ENCODE peak calls at places on chromosomes 2 and 18, in seven cellular contexts. L, P, V, O, W, J and T are unnamed samples.

GRCh38 chr2:44772670-44773378 is 168.7 kb upstream of the SIX3 start:
- DNase-seq in L (no peak), P (no peak), V (no peak), O (no peak), W (no peak), J (no peak), T (no peak)

GRCh38 chr2:30987611-30988010 is 150.6 kb downstream of the GALNT14 start:
- DNase-seq in L (no peak), P (no peak), V (no peak), O (no peak), W (no peak), J (no peak), T (no peak)

GRCh38 chr2:174985624-174986023 is 19.6 kb downstream of the CHN1 start:
- DNase-seq in L (peak; percentile 63), P (no peak), V (no peak), O (no peak), W (peak; percentile 36), J (peak; percentile 65), T (no peak)

GRCh38 chr2:2763998-2764355 is 432.9 kb upstream of the MYT1L start:
- DNase-seq in L (no peak), P (no peak), V (no peak), O (no peak), W (no peak), J (no peak), T (no peak)

GRCh38 chr2:201860541-201861154 is 54.3 kb downstream of the CDK15 start:
- DNase-seq in L (peak; percentile 88), P (peak; percentile 17), V (no peak), O (peak; percentile 47), W (peak; percentile 87), J (peak; percentile 93), T (peak; percentile 68)

GRCh38 chr2:53504507-53504906 is 263.1 kb upstream of the CHAC2 start:
- DNase-seq in L (no peak), P (no peak), V (no peak), O (no peak), W (no peak), J (no peak), T (no peak)

GRCh38 chr18:3513481-3513880 is 63.5 kb downstream of the TGIF1 start:
- DNase-seq in L (no peak), P (no peak), V (peak; percentile 13), O (no peak), W (no peak), J (no peak), T (peak; percentile 69)

GRCh38 chr18:48968412-48969215 is 17.8 kb upstream of the SMAD7 start:
- DNase-seq in L (no peak), P (no peak), V (no peak), O (no peak), W (no peak), J (no peak), T (no peak)

GRCh38 chr18:56235061-56235772 is 403.2 kb downstream of the TXNL1 start:
- DNase-seq in L (peak; percentile 42), P (no peak), V (no peak), O (no peak), W (peak; percentile 67), J (no peak), T (peak; percentile 11)

GRCh38 chr2:25822190-25823117 is 55.8 kb downstream of the ASXL2 start:
- DNase-seq in L (peak; percentile 25), P (peak; percentile 13), V (peak; percentile 59), O (peak; percentile 50), W (peak; percentile 32), J (peak; percentile 34), T (peak; percentile 18)

GRCh38 chr2:167862787-167863186 is 384.6 kb downstream of the STK39 start:
- DNase-seq in L (peak; percentile 46), P (no peak), V (no peak), O (no peak), W (peak; percentile 64), J (peak; percentile 27), T (no peak)

GRCh38 chr18:8868276-8868675 is 162.9 kb downstream of the MTCL1 start:
- DNase-seq in L (no peak), P (no peak), V (no peak), O (no peak), W (no peak), J (no peak), T (no peak)

GRCh38 chr2:11175293-11175795 is 20.1 kb downstream of the SLC66A3 start:
- DNase-seq in L (peak; percentile 79), P (no peak), V (no peak), O (no peak), W (peak; percentile 85), J (peak; percentile 78), T (no peak)

GRCh38 chr2:20590704-20591515 is 60.0 kb downstream of the HS1BP3 start:
- DNase-seq in L (no peak), P (no peak), V (no peak), O (peak; percentile 25), W (no peak), J (no peak), T (no peak)

GRCh38 chr2:160871096-160871495 is 289.1 kb upstream of the TANK start:
- DNase-seq in L (peak; percentile 40), P (no peak), V (no peak), O (no peak), W (peak; percentile 8), J (peak; percentile 64), T (no peak)

GRCh38 chr2:190060626-190061025 is 1.9 kb downstream of the MSTN start:
- DNase-seq in L (no peak), P (no peak), V (no peak), O (no peak), W (no peak), J (no peak), T (no peak)

GRCh38 chr2:38113999-38114708 is 38.2 kb upstream of the CYP1B1 start:
- DNase-seq in L (no peak), P (no peak), V (no peak), O (no peak), W (peak; percentile 78), J (peak; percentile 89), T (no peak)

GRCh38 chr2:62300925-62301324 is 105.0 kb downstream of the B3GNT2 start:
- DNase-seq in L (no peak), P (no peak), V (no peak), O (no peak), W (no peak), J (no peak), T (no peak)

GRCh38 chr2:62293490-62294212 is 97.7 kb downstream of the B3GNT2 start:
- DNase-seq in L (peak; percentile 41), P (peak; percentile 47), V (peak; percentile 41), O (peak; percentile 66), W (peak; percentile 37), J (peak; percentile 35), T (no peak)

GRCh38 chr2:62296833-62297641 is 101.1 kb downstream of the B3GNT2 start:
- DNase-seq in L (no peak), P (no peak), V (no peak), O (no peak), W (no peak), J (no peak), T (no peak)

GRCh38 chr2:62296034-62296832 is 100.3 kb downstream of the B3GNT2 start:
- DNase-seq in L (no peak), P (no peak), V (no peak), O (no peak), W (no peak), J (no peak), T (no peak)

DNA sequence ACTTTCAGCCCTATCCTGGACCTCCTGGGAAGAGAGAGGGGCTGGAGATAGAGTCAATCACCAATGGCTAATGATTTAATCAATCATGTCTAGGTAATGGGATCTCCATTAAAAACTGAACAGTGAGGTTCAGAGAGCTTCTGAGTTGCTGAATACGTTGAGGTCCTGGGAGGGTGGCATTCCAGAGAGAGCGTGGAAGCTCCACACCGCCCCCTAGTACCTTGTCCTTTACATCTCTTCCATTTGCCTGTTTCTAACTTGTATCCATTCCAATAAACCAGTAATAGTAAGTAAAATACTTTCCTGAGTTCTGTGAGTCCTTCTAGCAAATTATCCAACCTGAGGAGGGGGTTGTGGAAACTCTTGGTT is 101.7 kb downstream of the B3GNT2 start:
- DNase-seq in L (no peak), P (no peak), V (no peak), O (no peak), W (no peak), J (peak; percentile 51), T (no peak)
- TF ChIP-seq CTCF in L (no peak), P (peak; percentile 69), V (no peak), O (no peak), W (peak; percentile 21), J (peak; percentile 54), T (no peak)

GRCh38 chr2:118089015-118089800 is 937 bp downstream of the INSIG2 start:
- DNase-seq in L (peak; percentile 51), P (no peak), V (no peak), O (no peak), W (peak; percentile 60), J (peak; percentile 70), T (peak; percentile 32)
- TF ChIP-seq CTCF in L (no peak), P (no peak), V (no peak), O (peak; percentile 41), W (peak; percentile 29), J (peak; percentile 36), T (no peak)

DNA sequence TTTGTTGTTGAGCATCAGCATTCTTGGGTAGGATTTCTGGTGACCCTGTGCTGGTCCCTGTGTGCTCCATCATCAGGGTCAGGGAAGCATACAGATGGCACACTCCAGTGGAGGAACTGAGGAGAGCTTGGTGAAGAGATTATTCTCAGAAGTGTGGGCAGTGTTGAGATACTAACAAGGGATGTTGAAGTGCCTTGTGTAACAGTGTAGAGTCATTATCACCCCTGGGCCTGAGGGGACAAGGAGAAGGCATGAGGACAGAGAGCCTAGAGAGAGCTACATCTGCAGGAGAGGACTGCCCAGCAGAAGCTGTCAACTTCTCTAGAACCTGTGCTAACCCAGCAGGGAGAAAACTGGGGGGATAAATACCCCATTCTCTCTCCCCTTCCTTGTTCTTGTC is 189.0 kb downstream of the PLCL1 start:
- DNase-seq in L (no peak), P (no peak), V (no peak), O (no peak), W (no peak), J (no peak), T (no peak)
- TF ChIP-seq CTCF in L (no peak), P (no peak), V (no peak), O (no peak), W (no peak), J (no peak), T (no peak)

DNA sequence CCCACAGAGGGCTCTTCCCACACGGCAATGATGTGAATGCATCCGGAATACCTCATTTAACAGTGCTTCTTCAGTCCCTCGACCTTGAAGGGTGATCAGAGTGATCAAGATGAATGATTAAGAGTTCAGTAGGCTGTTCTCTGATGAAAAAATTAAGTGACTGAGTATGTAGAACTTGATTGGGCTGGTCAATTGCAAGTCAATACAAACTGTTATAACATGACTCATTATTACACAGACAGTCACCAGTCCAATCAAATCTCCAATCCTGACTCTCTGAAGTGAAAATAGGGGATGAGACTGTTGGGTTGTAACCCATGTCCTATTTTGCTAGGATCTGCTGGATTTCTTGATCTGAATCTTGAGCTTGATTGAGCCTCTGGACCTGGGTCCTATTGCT is 925.0 kb upstream of the FAM98A start:
- DNase-seq in L (no peak), P (no peak), V (no peak), O (no peak), W (no peak), J (no peak), T (no peak)
- TF ChIP-seq CTCF in L (no peak), P (no peak), V (no peak), O (no peak), W (no peak), J (no peak), T (no peak)